ENCODE peak calls at places on chromosomes 5 and 9, in five cellular contexts. I is NB4, P is MM.1S, Z is upper lobe of left lung, H is foreskin fibroblast. Q is an unnamed sample.

GRCh38 chr9:27785714-27786100 is 212.4 kb upstream of the C9orf72 start:
- DNase-seq in I (no peak), Z (no peak), P (no peak), H (no peak), Q (no peak)

GRCh38 chr9:120436937-120437592 is 142.9 kb downstream of the CDK5RAP2 start:
- DNase-seq in P (no peak), H (peak; percentile 9), I (peak; percentile 84), Z (peak; percentile 79), Q (no peak)

GRCh38 chr9:120393386-120394057 is 186.4 kb downstream of the CDK5RAP2 start:
- DNase-seq in P (no peak), I (peak; percentile 81), Z (no peak), H (peak; percentile 66), Q (no peak)

GRCh38 chr9:131480258-131480657 is 22.5 kb upstream of the POMT1 start:
- DNase-seq in I (no peak), H (no peak), P (peak; percentile 33), Z (no peak), Q (no peak)

GRCh38 chr5:146744358-146744757 is 134.2 kb downstream of the PPP2R2B start:
- DNase-seq in H (no peak), Z (no peak), P (no peak), I (no peak), Q (no peak)

GRCh38 chr5:139193928-139194327 is 4.2 kb downstream of the SIL1 start:
- DNase-seq in P (no peak), I (peak; percentile 34), H (no peak), Z (no peak), Q (no peak)

GRCh38 chr5:167245871-167246270 is 1045.6 kb upstream of the WWC1 start:
- DNase-seq in I (no peak), Z (no peak), H (no peak), P (no peak), Q (no peak)

GRCh38 chr9:38309324-38310195 is 82.9 kb upstream of the ALDH1B1 start:
- DNase-seq in I (no peak), H (no peak), Z (no peak), P (no peak), Q (no peak)

GRCh38 chr9:100589582-100589981 is 11.7 kb downstream of the CAVIN4 start:
- DNase-seq in H (no peak), I (no peak), P (no peak), Z (no peak), Q (no peak)

GRCh38 chr5:83026930-83027687 is 50.1 kb downstream of the TMEM167A start:
- DNase-seq in Z (no peak), P (peak; percentile 15), I (peak; percentile 42), H (no peak), Q (no peak)

GRCh38 chr5:30928966-30929365 is 264.5 kb upstream of the CDH6 start:
- DNase-seq in Z (no peak), I (no peak), P (no peak), H (no peak), Q (no peak)

GRCh38 chr5:64295100-64295499 is 129.5 kb downstream of the RNF180 start:
- DNase-seq in P (no peak), Z (no peak), H (no peak), I (no peak), Q (no peak)

GRCh38 chr5:63055421-63055820 is 476.8 kb downstream of the LRRC70 start:
- DNase-seq in I (no peak), H (no peak), Z (no peak), P (no peak), Q (no peak)

GRCh38 chr9:4077499-4078102 is 222.3 kb downstream of the GLIS3 start:
- DNase-seq in Z (peak; percentile 82), P (peak; percentile 56), I (peak; percentile 82), H (peak; percentile 34), Q (no peak)

GRCh38 chr5:176739461-176740051 is 70.8 kb upstream of the UNC5A start:
- DNase-seq in Z (peak; percentile 15), I (no peak), H (no peak), P (no peak), Q (peak; percentile 4)

GRCh38 chr5:133750856-133751255 is 138.5 kb upstream of the FSTL4 start:
- DNase-seq in I (no peak), P (no peak), Z (no peak), H (no peak), Q (no peak)

GRCh38 chr5:167671176-167671575 is 620.3 kb upstream of the WWC1 start:
- DNase-seq in H (peak; percentile 40), P (no peak), Z (no peak), I (no peak), Q (no peak)

GRCh38 chr5:35478856-35479682 is 138.6 kb upstream of the SPEF2 start:
- DNase-seq in I (peak; percentile 61), Z (no peak), P (peak; percentile 73), H (peak; percentile 6), Q (no peak)

GRCh38 chr9:134707031-134707680 is 65.6 kb downstream of the COL5A1 start:
- DNase-seq in I (no peak), P (no peak), Z (peak; percentile 36), H (peak; percentile 76), Q (no peak)

GRCh38 chr5:93512799-93513198 is 68.2 kb downstream of the NR2F1-AS1 start:
- DNase-seq in P (no peak), H (peak; percentile 79), I (no peak), Z (no peak), Q (no peak)

GRCh38 chr5:78577051-78577807 is 71.3 kb downstream of the LHFPL2 start:
- DNase-seq in Z (no peak), P (no peak), H (no peak), I (no peak), Q (no peak)

GRCh38 chr5:109907751-109908150 is 218.0 kb downstream of the MAN2A1 start:
- DNase-seq in P (no peak), I (no peak), Z (no peak), H (peak; percentile 41), Q (no peak)

GRCh38 chr5:34047147-34047546 is 4.1 kb upstream of the C1QTNF3 start:
- DNase-seq in H (no peak), P (no peak), Z (no peak), I (no peak), Q (no peak)

GRCh38 chr5:74394543-74394923 is 246.0 kb downstream of the ENC1 start:
- DNase-seq in Z (no peak), P (peak; percentile 39), I (peak; percentile 20), H (no peak), Q (no peak)
- TF ChIP-seq CTCF in Z (no peak), P (peak; percentile 22), I (no peak), H (no peak), Q (no peak)

GRCh38 chr5:172123269-172123692 is 64.7 kb downstream of the STK10 start:
- DNase-seq in P (no peak), Z (peak; percentile 51), H (peak; percentile 87), I (no peak), Q (no peak)
- TF ChIP-seq CTCF in P (no peak), Z (no peak), H (peak; percentile 51), I (no peak), Q (no peak)

DNA sequence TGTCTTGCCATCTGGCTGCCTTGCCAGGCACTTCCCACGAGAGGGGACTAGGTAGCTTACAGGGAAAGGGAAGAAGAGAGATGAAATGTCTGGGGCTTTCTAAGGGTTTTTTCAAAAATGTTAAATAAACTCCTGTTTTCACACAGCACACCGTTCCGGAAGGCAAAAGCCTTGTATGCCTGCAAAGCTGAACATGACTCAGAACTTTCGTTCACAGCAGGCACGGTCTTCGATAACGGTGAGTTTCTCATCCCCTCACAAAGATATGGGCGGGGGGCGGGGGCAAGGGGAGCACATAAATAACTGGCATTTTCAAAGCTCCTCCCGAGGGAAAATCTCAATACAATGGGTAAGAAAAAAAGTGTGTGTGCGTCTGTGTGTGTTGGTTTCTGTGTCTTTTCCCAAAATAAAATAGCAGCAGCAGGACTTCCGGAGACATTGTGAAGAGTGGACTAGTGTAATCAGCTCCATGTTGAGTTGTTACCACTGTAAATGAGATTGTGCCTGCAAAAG is 189.6 kb downstream of the NR3C1 start:
- DNase-seq in Z (no peak), H (no peak), I (no peak), P (peak; percentile 66), Q (no peak)
- TF ChIP-seq CTCF in Z (no peak), H (peak; percentile 10), I (no peak), P (peak; percentile 33), Q (no peak)

DNA sequence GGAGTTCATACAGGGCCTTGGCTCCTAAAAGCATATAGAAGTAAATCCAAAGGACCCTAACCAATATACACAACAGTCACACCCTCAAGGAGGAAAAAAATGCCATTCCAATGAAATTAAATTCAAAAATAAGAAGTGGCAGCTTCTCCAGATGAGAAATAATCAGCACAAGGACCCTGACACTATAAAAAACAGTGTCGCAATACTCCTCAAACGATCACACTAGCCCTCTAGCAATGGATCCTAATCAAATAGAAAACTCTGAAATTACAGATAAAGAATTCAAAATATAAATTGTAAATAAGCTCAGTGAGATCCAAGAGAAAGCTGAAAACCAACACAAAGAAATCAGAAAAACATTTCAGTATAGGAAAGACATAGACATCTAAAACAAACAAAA is 33.5 kb upstream of the HTR4 start:
- DNase-seq in I (no peak), Z (no peak), P (no peak), H (no peak), Q (no peak)
- TF ChIP-seq CTCF in I (no peak), Z (no peak), P (no peak), H (no peak), Q (no peak)

GRCh38 chr5:131536849-131537448 is 98.1 kb downstream of the RAPGEF6 start:
- DNase-seq in P (no peak), Z (no peak), H (no peak), I (no peak), Q (no peak)

GRCh38 chr5:131532016-131532640 is 102.9 kb downstream of the RAPGEF6 start:
- DNase-seq in I (no peak), P (peak; percentile 17), H (no peak), Z (no peak), Q (no peak)

GRCh38 chr5:131536211-131536826 is 98.7 kb downstream of the RAPGEF6 start:
- DNase-seq in I (peak; percentile 72), P (peak; percentile 52), H (no peak), Z (no peak), Q (no peak)

GRCh38 chr5:131533844-131534243 is 101.2 kb downstream of the RAPGEF6 start:
- DNase-seq in Z (no peak), H (no peak), I (no peak), P (no peak), Q (no peak)

DNA sequence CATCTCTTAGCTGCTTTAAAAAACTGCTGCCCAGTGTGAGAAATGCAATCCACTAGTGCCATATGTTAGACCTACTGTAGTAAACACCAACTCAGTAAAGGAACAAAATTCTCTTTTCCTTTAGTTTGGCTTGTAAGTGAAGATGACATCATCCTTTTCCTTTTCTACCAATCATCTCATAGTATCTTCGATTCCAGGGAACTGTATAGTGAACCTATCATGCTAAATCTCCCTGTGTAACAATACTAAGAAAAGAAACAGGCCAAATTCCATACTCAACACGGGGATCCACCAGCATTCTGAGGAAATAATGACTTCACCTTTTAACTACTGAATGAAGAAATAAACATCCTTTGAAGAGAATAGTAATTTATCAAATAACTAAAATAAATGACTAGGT is 100.0 kb downstream of the RAPGEF6 start:
- DNase-seq in P (no peak), I (no peak), Z (no peak), H (no peak), Q (no peak)
- TF ChIP-seq CTCF in P (no peak), I (no peak), Z (no peak), H (no peak), Q (no peak)

GRCh38 chr5:170533383-170533782 is 29.6 kb downstream of the KCNIP1 start:
- DNase-seq in H (no peak), Z (no peak), P (no peak), I (no peak), Q (no peak)
- TF ChIP-seq CTCF in H (no peak), Z (no peak), P (no peak), I (no peak), Q (no peak)

Q was measured in natural killer cell.